ENCODE peak calls at places on chromosomes 13 and 19, in nine cellular contexts. S is endothelial cell; N is MV-4-11; W is adipocyte; G is KBM-7; I is germinal center; V is HuH-7.5; O is left ventricle myocardium superior; X is activated T-cell treated with anti-CD3 and anti-CD28 coated beads, Interleukin-2, amount 50 U/mL, for 48 hours. H is an unnamed sample.

GRCh38 chr19:1105217-1105872 is 1.6 kb downstream of the GPX4 start:
- DNase-seq in S (no peak), N (no peak), W (peak), G (no peak), I (no peak), V (no peak), O (no peak), X (no peak), H (no peak)

GRCh38 chr13:79782541-79783216 is 301.7 kb downstream of the NDFIP2 start:
- DNase-seq in S (peak), N (peak), W (no peak), G (no peak), I (no peak), V (peak), O (peak), X (no peak), H (no peak)

GRCh38 chr13:24682353-24682752 is 2.1 kb downstream of the ATP12A start:
- DNase-seq in S (no peak), N (no peak), W (no peak), G (no peak), I (no peak), V (no peak), O (no peak), X (no peak), H (no peak)

GRCh38 chr13:59715591-59715990 is 448.1 kb downstream of the DIAPH3 start:
- DNase-seq in S (no peak), N (no peak), W (no peak), G (no peak), I (no peak), V (no peak), O (no peak), X (no peak), H (no peak)

GRCh38 chr19:34678085-34678412 is 571 bp downstream of the ZNF302 start:
- DNase-seq in S (no peak), N (no peak), W (no peak), G (no peak), I (no peak), V (no peak), O (no peak), X (no peak), H (no peak)

GRCh38 chr13:112032186-112032835 is 34.6 kb upstream of the SOX1 start:
- DNase-seq in S (no peak), N (no peak), W (no peak), G (no peak), I (no peak), V (no peak), O (no peak), X (no peak), H (no peak)

GRCh38 chr19:37654118-37654517 is 1.1 kb downstream of the ZFP30 start:
- DNase-seq in S (no peak), N (no peak), W (peak), G (no peak), I (peak), V (no peak), O (no peak), X (no peak), H (peak)

GRCh38 chr13:100196380-100196779 is 107.5 kb downstream of the PCCA start:
- DNase-seq in S (no peak), N (no peak), W (peak), G (no peak), I (no peak), V (no peak), O (no peak), X (no peak), H (no peak)

H was measured in HS-27A.